ENCODE peak calls at places on chromosomes 5 and 9, in eight cellular contexts. One of them, this sample, is unnamed.
A peak's percentile ranks its signal among the peaks of the same experiment; 100 is the strongest.

GRCh38 chr5:145921211-145921610 is 15.2 kb upstream of the SH3RF2 start:
- DNase-seq in spleen: no peak
- DNase-seq in cardiac muscle cell: no peak
- DNase-seq in mesenchymal stem cell: no peak
- DNase-seq in breast epithelium: no peak
- DNase-seq in OCI-LY7: no peak
- DNase-seq in adrenal gland: no peak
- DNase-seq in heart left ventricle: no peak
- DNase-seq in this sample: no peak

GRCh38 chr5:18985397-18985796 is 1002.6 kb downstream of the CDH18 start:
- DNase-seq in spleen: no peak
- DNase-seq in cardiac muscle cell: no peak
- DNase-seq in mesenchymal stem cell: no peak
- DNase-seq in breast epithelium: no peak
- DNase-seq in OCI-LY7: no peak
- DNase-seq in adrenal gland: no peak
- DNase-seq in heart left ventricle: no peak
- DNase-seq in this sample: no peak

GRCh38 chr9:135328485-135329417 is 150.8 kb upstream of the PPP1R26 start:
- DNase-seq in spleen: no peak
- DNase-seq in cardiac muscle cell: no peak
- DNase-seq in mesenchymal stem cell: no peak
- DNase-seq in breast epithelium: no peak
- DNase-seq in OCI-LY7: no peak
- DNase-seq in adrenal gland: no peak
- DNase-seq in heart left ventricle: no peak
- DNase-seq in this sample: peak; percentile 33

GRCh38 chr5:1115123-1115815 is 3.4 kb upstream of the SLC12A7 start:
- DNase-seq in spleen: no peak
- DNase-seq in cardiac muscle cell: no peak
- DNase-seq in mesenchymal stem cell: no peak
- DNase-seq in breast epithelium: no peak
- DNase-seq in OCI-LY7: no peak
- DNase-seq in adrenal gland: no peak
- DNase-seq in heart left ventricle: no peak
- DNase-seq in this sample: no peak

GRCh38 chr5:16312786-16313185 is 133.2 kb upstream of the MARCHF11 start:
- DNase-seq in spleen: no peak
- DNase-seq in cardiac muscle cell: no peak
- DNase-seq in mesenchymal stem cell: no peak
- DNase-seq in breast epithelium: no peak
- DNase-seq in OCI-LY7: no peak
- DNase-seq in adrenal gland: no peak
- DNase-seq in heart left ventricle: no peak
- DNase-seq in this sample: no peak

GRCh38 chr5:107522456-107522855 is 148.3 kb downstream of the EFNA5 start:
- DNase-seq in spleen: no peak
- DNase-seq in cardiac muscle cell: no peak
- DNase-seq in mesenchymal stem cell: no peak
- DNase-seq in breast epithelium: no peak
- DNase-seq in OCI-LY7: no peak
- DNase-seq in adrenal gland: no peak
- DNase-seq in heart left ventricle: no peak
- DNase-seq in this sample: no peak

GRCh38 chr9:107239474-107239873 is 43.6 kb upstream of the RAD23B start:
- DNase-seq in spleen: no peak
- DNase-seq in cardiac muscle cell: no peak
- DNase-seq in mesenchymal stem cell: peak; percentile 24
- DNase-seq in breast epithelium: no peak
- DNase-seq in OCI-LY7: peak; percentile 53
- DNase-seq in adrenal gland: no peak
- DNase-seq in heart left ventricle: no peak
- DNase-seq in this sample: no peak

GRCh38 chr5:17206021-17206420 is 11.4 kb upstream of the BASP1 start:
- DNase-seq in spleen: no peak
- DNase-seq in cardiac muscle cell: no peak
- DNase-seq in mesenchymal stem cell: no peak
- DNase-seq in breast epithelium: no peak
- DNase-seq in OCI-LY7: no peak
- DNase-seq in adrenal gland: no peak
- DNase-seq in heart left ventricle: no peak
- DNase-seq in this sample: no peak

GRCh38 chr9:31302620-31303418 is 1081.6 kb upstream of the ACO1 start:
- DNase-seq in spleen: no peak
- DNase-seq in cardiac muscle cell: no peak
- DNase-seq in mesenchymal stem cell: no peak
- DNase-seq in breast epithelium: no peak
- DNase-seq in OCI-LY7: no peak
- DNase-seq in adrenal gland: no peak
- DNase-seq in heart left ventricle: no peak
- DNase-seq in this sample: no peak

GRCh38 chr9:81526587-81526986 is 162.8 kb downstream of the TLE1 start:
- DNase-seq in spleen: no peak
- DNase-seq in cardiac muscle cell: no peak
- DNase-seq in mesenchymal stem cell: peak; percentile 91
- DNase-seq in breast epithelium: no peak
- DNase-seq in OCI-LY7: no peak
- DNase-seq in adrenal gland: no peak
- DNase-seq in heart left ventricle: no peak
- DNase-seq in this sample: no peak

GRCh38 chr5:74638776-74639537 is 1.6 kb downstream of the ENC1 start:
- DNase-seq in spleen: no peak
- DNase-seq in cardiac muscle cell: peak; percentile 25
- DNase-seq in mesenchymal stem cell: peak; percentile 60
- DNase-seq in breast epithelium: no peak
- DNase-seq in OCI-LY7: peak; percentile 63
- DNase-seq in adrenal gland: no peak
- DNase-seq in heart left ventricle: no peak
- DNase-seq in this sample: no peak

GRCh38 chr9:130058154-130058553 is 4.4 kb downstream of the GPR107 start:
- DNase-seq in spleen: no peak
- DNase-seq in cardiac muscle cell: no peak
- DNase-seq in mesenchymal stem cell: peak; percentile 46
- DNase-seq in breast epithelium: no peak
- DNase-seq in OCI-LY7: no peak
- DNase-seq in adrenal gland: no peak
- DNase-seq in heart left ventricle: no peak
- DNase-seq in this sample: no peak

GRCh38 chr5:74040065-74040551 is 414.1 kb downstream of the ARHGEF28 start:
- DNase-seq in spleen: no peak
- DNase-seq in cardiac muscle cell: no peak
- DNase-seq in mesenchymal stem cell: peak; percentile 67
- DNase-seq in breast epithelium: no peak
- DNase-seq in OCI-LY7: no peak
- DNase-seq in adrenal gland: peak; percentile 18
- DNase-seq in heart left ventricle: peak; percentile 56
- DNase-seq in this sample: no peak

GRCh38 chr9:33620738-33621439 is 96.8 kb downstream of the ANKRD18B start:
- DNase-seq in spleen: no peak
- DNase-seq in cardiac muscle cell: peak; percentile 13
- DNase-seq in mesenchymal stem cell: peak; percentile 81
- DNase-seq in breast epithelium: peak; percentile 68
- DNase-seq in OCI-LY7: no peak
- DNase-seq in adrenal gland: no peak
- DNase-seq in heart left ventricle: no peak
- DNase-seq in this sample: no peak

GRCh38 chr5:55668356-55668755 is 43.8 kb downstream of the SLC38A9 start:
- DNase-seq in spleen: no peak
- DNase-seq in cardiac muscle cell: no peak
- DNase-seq in mesenchymal stem cell: peak; percentile 92
- DNase-seq in breast epithelium: no peak
- DNase-seq in OCI-LY7: peak; percentile 11
- DNase-seq in adrenal gland: no peak
- DNase-seq in heart left ventricle: no peak
- DNase-seq in this sample: no peak

GRCh38 chr5:5979761-5980570 is 398.4 kb downstream of the MED10 start:
- DNase-seq in spleen: no peak
- DNase-seq in cardiac muscle cell: no peak
- DNase-seq in mesenchymal stem cell: no peak
- DNase-seq in breast epithelium: no peak
- DNase-seq in OCI-LY7: no peak
- DNase-seq in adrenal gland: no peak
- DNase-seq in heart left ventricle: no peak
- DNase-seq in this sample: no peak

GRCh38 chr9:126449725-126450443 is 123.3 kb downstream of the MVB12B start:
- DNase-seq in spleen: peak; percentile 51
- DNase-seq in cardiac muscle cell: no peak
- DNase-seq in mesenchymal stem cell: no peak
- DNase-seq in breast epithelium: no peak
- DNase-seq in OCI-LY7: no peak
- DNase-seq in adrenal gland: no peak
- DNase-seq in heart left ventricle: no peak
- DNase-seq in this sample: no peak

GRCh38 chr5:117266237-117266725 is 691.7 kb upstream of the SEMA6A start:
- DNase-seq in spleen: no peak
- DNase-seq in cardiac muscle cell: no peak
- DNase-seq in mesenchymal stem cell: no peak
- DNase-seq in breast epithelium: no peak
- DNase-seq in OCI-LY7: no peak
- DNase-seq in adrenal gland: peak; percentile 26
- DNase-seq in heart left ventricle: no peak
- DNase-seq in this sample: no peak
- H3K4me1 ChIP-seq in spleen: no peaks in the 10 kb centered on the region
- H3K4me1 ChIP-seq in cardiac muscle cell: no peaks in the 10 kb centered on the region
- H3K4me1 ChIP-seq in mesenchymal stem cell: no peaks in the 10 kb centered on the region
- H3K4me1 ChIP-seq in breast epithelium: no peaks in the 10 kb centered on the region
- H3K4me1 ChIP-seq in OCI-LY7: no peaks in the 10 kb centered on the region
- H3K4me1 ChIP-seq in adrenal gland: no peaks in the 10 kb centered on the region
- H3K4me1 ChIP-seq in heart left ventricle: no peaks in the 10 kb centered on the region
- H3K4me1 ChIP-seq in this sample: no peaks in the 10 kb centered on the region

GRCh38 chr9:109476781-109477268 is 21.3 kb downstream of the PTPN3 start:
- DNase-seq in spleen: no peak
- DNase-seq in cardiac muscle cell: no peak
- DNase-seq in mesenchymal stem cell: no peak
- DNase-seq in breast epithelium: no peak
- DNase-seq in OCI-LY7: no peak
- DNase-seq in adrenal gland: no peak
- DNase-seq in heart left ventricle: no peak
- DNase-seq in this sample: no peak

GRCh38 chr9:109478665-109479380 is 19.3 kb downstream of the PTPN3 start:
- DNase-seq in spleen: no peak
- DNase-seq in cardiac muscle cell: no peak
- DNase-seq in mesenchymal stem cell: no peak
- DNase-seq in breast epithelium: no peak
- DNase-seq in OCI-LY7: no peak
- DNase-seq in adrenal gland: no peak
- DNase-seq in heart left ventricle: no peak
- DNase-seq in this sample: no peak

GRCh38 chr9:109475526-109475925 is 22.6 kb downstream of the PTPN3 start:
- DNase-seq in spleen: no peak
- DNase-seq in cardiac muscle cell: no peak
- DNase-seq in mesenchymal stem cell: no peak
- DNase-seq in breast epithelium: no peak
- DNase-seq in OCI-LY7: no peak
- DNase-seq in adrenal gland: no peak
- DNase-seq in heart left ventricle: no peak
- DNase-seq in this sample: no peak

GRCh38 chr9:109478204-109478563 is 19.9 kb downstream of the PTPN3 start:
- DNase-seq in spleen: no peak
- DNase-seq in cardiac muscle cell: no peak
- DNase-seq in mesenchymal stem cell: no peak
- DNase-seq in breast epithelium: no peak
- DNase-seq in OCI-LY7: no peak
- DNase-seq in adrenal gland: no peak
- DNase-seq in heart left ventricle: no peak
- DNase-seq in this sample: no peak

GRCh38 chr9:109477269-109478203 is 20.6 kb downstream of the PTPN3 start:
- DNase-seq in spleen: no peak
- DNase-seq in cardiac muscle cell: peak; percentile 41
- DNase-seq in mesenchymal stem cell: no peak
- DNase-seq in breast epithelium: no peak
- DNase-seq in OCI-LY7: no peak
- DNase-seq in adrenal gland: no peak
- DNase-seq in heart left ventricle: no peak
- DNase-seq in this sample: peak; percentile 90
- H3K4me3 ChIP-seq in spleen: no peak overlapping the region
- H3K4me3 ChIP-seq in cardiac muscle cell: no peak overlapping the region
- H3K4me3 ChIP-seq in mesenchymal stem cell: no peak overlapping the region
- H3K4me3 ChIP-seq in breast epithelium: no peak overlapping the region
- H3K4me3 ChIP-seq in OCI-LY7: no peak overlapping the region
- H3K4me3 ChIP-seq in adrenal gland: no peak overlapping the region
- H3K4me3 ChIP-seq in heart left ventricle: no peak overlapping the region
- H3K4me3 ChIP-seq in this sample: no peak overlapping the region

GRCh38 chr5:43704243-43704642 is 101.3 kb downstream of the NNT start:
- DNase-seq in spleen: no peak
- DNase-seq in cardiac muscle cell: no peak
- DNase-seq in mesenchymal stem cell: no peak
- DNase-seq in breast epithelium: no peak
- DNase-seq in OCI-LY7: no peak
- DNase-seq in adrenal gland: no peak
- DNase-seq in heart left ventricle: no peak
- DNase-seq in this sample: no peak

GRCh38 chr5:43701227-43701626 is 98.2 kb downstream of the NNT start:
- DNase-seq in spleen: no peak
- DNase-seq in cardiac muscle cell: no peak
- DNase-seq in mesenchymal stem cell: no peak
- DNase-seq in breast epithelium: no peak
- DNase-seq in OCI-LY7: no peak
- DNase-seq in adrenal gland: no peak
- DNase-seq in heart left ventricle: no peak
- DNase-seq in this sample: no peak

GRCh38 chr5:43702293-43702692 is 99.3 kb downstream of the NNT start:
- DNase-seq in spleen: no peak
- DNase-seq in cardiac muscle cell: no peak
- DNase-seq in mesenchymal stem cell: no peak
- DNase-seq in breast epithelium: no peak
- DNase-seq in OCI-LY7: no peak
- DNase-seq in adrenal gland: no peak
- DNase-seq in heart left ventricle: no peak
- DNase-seq in this sample: no peak

GRCh38 chr5:43700591-43700990 is 97.6 kb downstream of the NNT start:
- DNase-seq in spleen: no peak
- DNase-seq in cardiac muscle cell: no peak
- DNase-seq in mesenchymal stem cell: no peak
- DNase-seq in breast epithelium: no peak
- DNase-seq in OCI-LY7: no peak
- DNase-seq in adrenal gland: no peak
- DNase-seq in heart left ventricle: no peak
- DNase-seq in this sample: no peak

GRCh38 chr5:43702815-43703214 is 99.8 kb downstream of the NNT start:
- DNase-seq in spleen: no peak
- DNase-seq in cardiac muscle cell: no peak
- DNase-seq in mesenchymal stem cell: no peak
- DNase-seq in breast epithelium: no peak
- DNase-seq in OCI-LY7: no peak
- DNase-seq in adrenal gland: no peak
- DNase-seq in heart left ventricle: no peak
- DNase-seq in this sample: no peak
- H3K4me1 ChIP-seq in spleen: no peaks in the 10 kb centered on the region
- H3K4me1 ChIP-seq in cardiac muscle cell: peaks cover 18% of the 10 kb centered on the region
- H3K4me1 ChIP-seq in mesenchymal stem cell: no peaks in the 10 kb centered on the region
- H3K4me1 ChIP-seq in breast epithelium: no peaks in the 10 kb centered on the region
- H3K4me1 ChIP-seq in OCI-LY7: no peaks in the 10 kb centered on the region
- H3K4me1 ChIP-seq in adrenal gland: peaks cover 5% of the 10 kb centered on the region
- H3K4me1 ChIP-seq in heart left ventricle: peaks cover 4% of the 10 kb centered on the region
- H3K4me1 ChIP-seq in this sample: no peaks in the 10 kb centered on the region

DNA sequence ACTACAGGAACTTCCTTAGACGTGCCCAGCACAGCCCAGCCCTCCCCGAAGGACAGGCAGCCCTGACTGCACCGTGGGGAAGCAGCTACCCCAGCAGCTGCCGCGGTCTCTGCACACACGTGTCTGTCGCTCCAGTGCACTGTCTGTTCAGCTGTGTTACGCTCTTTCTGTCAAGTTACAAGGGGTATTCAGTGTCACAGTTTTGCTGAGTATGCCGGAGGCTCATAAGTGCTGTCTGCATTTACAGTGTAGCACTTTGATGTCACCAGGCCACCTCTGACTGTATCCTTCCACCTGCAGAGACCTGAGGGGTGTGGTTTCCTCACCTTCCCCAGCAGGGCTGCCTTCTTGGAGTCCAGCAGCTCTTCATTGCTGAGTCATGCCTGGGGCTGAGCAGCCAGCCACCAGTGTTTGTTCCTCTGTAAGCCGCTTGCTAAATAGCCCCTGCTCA is 126.8 kb downstream of the EHMT1 start:
- DNase-seq in spleen: peak; percentile 93
- DNase-seq in cardiac muscle cell: no peak
- DNase-seq in mesenchymal stem cell: peak; percentile 55
- DNase-seq in breast epithelium: no peak
- DNase-seq in OCI-LY7: peak; percentile 85
- DNase-seq in adrenal gland: peak; percentile 40
- DNase-seq in heart left ventricle: no peak
- DNase-seq in this sample: no peak
- H3K4me3 ChIP-seq in spleen: no peak overlapping the region
- H3K4me3 ChIP-seq in cardiac muscle cell: no peak overlapping the region
- H3K4me3 ChIP-seq in mesenchymal stem cell: no peak overlapping the region
- H3K4me3 ChIP-seq in breast epithelium: no peak overlapping the region
- H3K4me3 ChIP-seq in OCI-LY7: no peak overlapping the region
- H3K4me3 ChIP-seq in adrenal gland: no peak overlapping the region
- H3K4me3 ChIP-seq in heart left ventricle: no peak overlapping the region
- H3K4me3 ChIP-seq in this sample: no peak overlapping the region